ENCODE peak calls at places on chromosomes 5 and 9, in four cellular contexts. U is thoracic aorta, F is transverse colon, J is GM23338. G is an unnamed sample.

GRCh38 chr5:612498-613424 is 621 bp downstream of the CEP72 start:
- DNase-seq in U (no peak), F (peak), J (peak), G (no peak)

GRCh38 chr9:101311759-101312420 is 72.9 kb downstream of the BAAT start:
- DNase-seq in U (no peak), F (no peak), J (peak), G (no peak)

GRCh38 chr9:134136117-134136996 is 475 bp downstream of the WDR5 start:
- DNase-seq in F (peak), J (peak), U (no peak), G (no peak)

GRCh38 chr5:23014251-23014650 is 161.1 kb upstream of the CDH12 start:
- DNase-seq in F (no peak), J (no peak), U (no peak), G (no peak)

GRCh38 chr9:106707722-106708121 is 155.2 kb upstream of the ZNF462 start:
- DNase-seq in F (no peak), J (no peak), U (no peak), G (no peak)

GRCh38 chr5:67287795-67288194 is 91.2 kb upstream of the CD180 start:
- DNase-seq in U (no peak), J (no peak), F (no peak), G (no peak)

GRCh38 chr9:15249042-15249818 is 57.8 kb downstream of the TTC39B start:
- DNase-seq in U (no peak), J (peak), F (no peak), G (no peak)

GRCh38 chr5:94021246-94021645 is 279.8 kb upstream of the POU5F2 start:
- DNase-seq in F (no peak), J (no peak), U (no peak), G (no peak)

GRCh38 chr5:123626051-123626450 is 114.1 kb downstream of the CSNK1G3 start:
- DNase-seq in J (no peak), F (no peak), U (no peak), G (no peak)

GRCh38 chr5:126837242-126837641 is 60.3 kb downstream of the LMNB1 start:
- DNase-seq in F (no peak), U (no peak), J (no peak), G (no peak)

GRCh38 chr9:91771027-91771426 is 179.0 kb downstream of the ROR2 start:
- DNase-seq in J (peak), U (no peak), F (peak), G (no peak)

GRCh38 chr9:94881454-94881853 is 155.0 kb downstream of the AOPEP start:
- DNase-seq in U (no peak), J (no peak), F (no peak), G (no peak)

GRCh38 chr5:1734908-1735289 is 64.7 kb downstream of the MRPL36 start:
- DNase-seq in F (no peak), U (no peak), J (no peak), G (no peak)